ENCODE peak calls at places on chromosomes 5 and 9, in six cellular contexts. E, Q, W, D, M and S are unnamed samples.
A peak's percentile ranks its signal among the peaks of the same experiment; 100 is the strongest.

GRCh38 chr9:110058304-110058953 is 149.5 kb downstream of the C9orf152 start:
- DNase-seq in W (peak; percentile 83), E (peak; percentile 40), M (peak; percentile 64), Q (no peak), D (no peak), S (peak; percentile 18)

GRCh38 chr5:4480528-4481404 is 659.4 kb upstream of the ADAMTS16 start:
- DNase-seq in M (peak; percentile 37), Q (no peak), D (no peak), W (no peak), E (no peak), S (no peak)

GRCh38 chr9:124473310-124473709 is 23.1 kb downstream of the ADGRD2 start:
- DNase-seq in E (no peak), Q (no peak), D (no peak), M (no peak), W (no peak), S (no peak)

GRCh38 chr5:113612060-113612496 is 98.6 kb downstream of the YTHDC2 start:
- DNase-seq in W (no peak), E (peak; percentile 50), Q (no peak), D (no peak), M (peak; percentile 42), S (peak; percentile 43)

GRCh38 chr5:97019435-97020117 is 83.7 kb downstream of the LNPEP start:
- DNase-seq in E (peak; percentile 54), D (no peak), M (peak; percentile 79), Q (no peak), W (no peak), S (no peak)

GRCh38 chr5:68932830-68933434 is 160.9 kb upstream of the SLC30A5 start:
- DNase-seq in E (no peak), M (no peak), Q (no peak), D (no peak), W (no peak), S (no peak)

GRCh38 chr5:10532421-10532820 is 31.4 kb upstream of the ANKRD33B start:
- DNase-seq in D (no peak), M (no peak), W (no peak), E (no peak), Q (no peak), S (no peak)

GRCh38 chr5:95806687-95807086 is 15.8 kb downstream of the GLRX start:
- DNase-seq in D (no peak), Q (no peak), M (no peak), W (no peak), E (no peak), S (no peak)

GRCh38 chr5:68542207-68542606 is 326.7 kb downstream of the PIK3R1 start:
- DNase-seq in E (peak; percentile 44), M (no peak), W (no peak), Q (no peak), D (no peak), S (no peak)

GRCh38 chr5:6461793-6462650 is 13.4 kb downstream of the UBE2QL1 start:
- DNase-seq in M (no peak), D (no peak), Q (no peak), E (no peak), W (no peak), S (peak; percentile 29)

GRCh38 chr5:138663009-138663408 is 87.8 kb upstream of the HSPA9 start:
- DNase-seq in E (peak; percentile 13), Q (no peak), W (no peak), D (no peak), M (no peak), S (no peak)

GRCh38 chr5:144778546-144778945 is 607.9 kb downstream of the KCTD16 start:
- DNase-seq in E (peak; percentile 58), D (no peak), M (no peak), W (no peak), Q (no peak), S (no peak)

GRCh38 chr5:156559955-156560354 is 233.0 kb downstream of the SGCD start:
- DNase-seq in W (no peak), Q (no peak), E (no peak), M (no peak), D (no peak), S (no peak)

GRCh38 chr9:108103294-108103693 is 613.7 kb upstream of the KLF4 start:
- DNase-seq in D (no peak), E (peak; percentile 72), W (no peak), Q (no peak), M (no peak), S (no peak)

GRCh38 chr5:136222575-136223235 is 29.7 kb upstream of the SMIM32 start:
- DNase-seq in E (no peak), D (no peak), Q (no peak), W (no peak), M (no peak), S (no peak)

GRCh38 chr5:74361406-74362358 is 278.8 kb downstream of the ENC1 start:
- DNase-seq in Q (no peak), W (no peak), M (no peak), E (no peak), D (no peak), S (no peak)

GRCh38 chr9:75983320-75983719 is 92.8 kb downstream of the PCSK5 start:
- DNase-seq in Q (no peak), W (no peak), D (no peak), E (no peak), M (no peak), S (no peak)

GRCh38 chr5:168366124-168366523 is 74.7 kb downstream of the WWC1 start:
- DNase-seq in W (no peak), D (no peak), E (peak; percentile 98), Q (no peak), M (peak; percentile 58), S (no peak)

GRCh38 chr5:133936611-133937015 is 31.8 kb downstream of the C5orf15 start:
- DNase-seq in D (no peak), M (no peak), E (no peak), W (no peak), Q (no peak), S (no peak)